ENCODE peak calls at places on chromosome 2, in seven cellular contexts. Z, Y, K, D, T, Q and R are unnamed samples. For H3K4me1, the result is how much of the 10 kb centered on the place peaks cover.

GRCh38 chr2:207670887-207671286 is 40.6 kb upstream of the CCNYL1 start:
- DNase-seq in K (no peak), Q (no peak), D (no peak), Z (no peak), Y (no peak), T (no peak), R (no peak)

GRCh38 chr2:160437273-160437672 is 56.3 kb downstream of the RBMS1 start:
- DNase-seq in Q (no peak), T (no peak), K (no peak), Z (no peak), D (no peak), Y (no peak), R (no peak)

GRCh38 chr2:171089489-171089888 is 71.2 kb downstream of the TLK1 start:
- DNase-seq in D (no peak), T (no peak), Q (no peak), K (no peak), Y (no peak), Z (no peak), R (no peak)

GRCh38 chr2:157733263-157733662 is 104.6 kb upstream of the ACVR1C start:
- DNase-seq in Q (no peak), Z (no peak), D (no peak), Y (no peak), T (no peak), K (no peak), R (no peak)

GRCh38 chr2:207467716-207468347 is 61.9 kb upstream of the CREB1 start:
- DNase-seq in D (no peak), K (no peak), Y (no peak), Z (no peak), T (no peak), Q (no peak), R (no peak)

GRCh38 chr2:141021109-141021508 is 1109.7 kb downstream of the LRP1B start:
- DNase-seq in D (no peak), K (no peak), T (no peak), Z (no peak), Q (no peak), Y (no peak), R (no peak)

GRCh38 chr2:120066708-120067547 is 54.1 kb downstream of the EPB41L5 start:
- DNase-seq in Z (no peak), K (no peak), Y (no peak), D (no peak), T (no peak), Q (no peak), R (no peak)

GRCh38 chr2:148552675-148553331 is 91.7 kb upstream of the EPC2 start:
- DNase-seq in Z (no peak), K (no peak), T (no peak), Y (no peak), D (no peak), Q (no peak), R (no peak)

GRCh38 chr2:67137699-67138098 is 259.4 kb upstream of the ETAA1 start:
- DNase-seq in Z (no peak), T (no peak), Y (no peak), K (no peak), D (no peak), Q (no peak), R (no peak)

GRCh38 chr2:47272031-47272864 is 117.1 kb upstream of the STPG4 start:
- DNase-seq in Z (peak), K (peak), D (peak), Q (peak), T (peak), Y (peak), R (peak)

GRCh38 chr2:150303281-150303680 is 184.2 kb downstream of the RND3 start:
- DNase-seq in Q (no peak), Z (no peak), K (no peak), T (no peak), Y (no peak), D (no peak), R (no peak)

GRCh38 chr2:135876066-135876711 is at the start of gene MCM6:
- DNase-seq in T (peak), K (peak), Q (peak), Z (peak), Y (peak), D (peak), R (peak)

GRCh38 chr2:176637134-176637496 is 367.9 kb downstream of the MTX2 start:
- DNase-seq in T (no peak), D (no peak), K (no peak), Q (no peak), Z (no peak), Y (no peak), R (no peak)

GRCh38 chr2:39379643-39380524 is 57.2 kb downstream of the MAP4K3 start:
- DNase-seq in K (no peak), T (no peak), Y (peak), D (peak), Q (no peak), Z (no peak), R (peak)

GRCh38 chr2:53202063-53202462 is 565.5 kb upstream of the CHAC2 start:
- DNase-seq in Y (peak), K (no peak), T (no peak), D (peak), Q (no peak), Z (no peak), R (no peak)

GRCh38 chr2:98039085-98039756 is 43.5 kb upstream of the TMEM131 start:
- DNase-seq in D (peak), Y (no peak), Z (peak), Q (no peak), T (no peak), K (no peak), R (no peak)

GRCh38 chr2:216974321-216975302 is 114.7 kb upstream of the TNP1 start:
- DNase-seq in D (peak), Y (no peak), Q (no peak), T (no peak), Z (no peak), K (peak), R (peak)

GRCh38 chr2:236085211-236085610 is 83.0 kb downstream of the GBX2 start:
- DNase-seq in T (no peak), Z (no peak), Q (no peak), K (no peak), Y (no peak), D (no peak), R (no peak)

GRCh38 chr2:27703638-27704341 is 40.1 kb downstream of the SLC4A1AP start:
- DNase-seq in K (peak), T (peak), Z (peak), Y (peak), D (peak), Q (peak), R (peak)

GRCh38 chr2:40511661-40512213 is 59.8 kb upstream of the SLC8A1 start:
- DNase-seq in Y (no peak), K (no peak), Q (no peak), D (no peak), T (no peak), Z (peak), R (peak)

GRCh38 chr2:152620218-152620617 is 97.0 kb downstream of the PRPF40A start:
- DNase-seq in K (no peak), Z (no peak), T (no peak), D (no peak), Q (no peak), Y (no peak), R (no peak)

GRCh38 chr2:1462984-1463383 is 49.7 kb downstream of the TPO start:
- DNase-seq in D (no peak), Y (no peak), T (no peak), Q (no peak), Z (no peak), K (no peak), R (no peak)

GRCh38 chr2:99863914-99864273 is 278.5 kb downstream of the AFF3 start:
- DNase-seq in Q (no peak), Y (no peak), Z (no peak), T (no peak), K (no peak), D (no peak), R (no peak)

GRCh38 chr2:17122887-17123501 is 395.2 kb downstream of the RAD51AP2 start:
- DNase-seq in D (no peak), T (no peak), K (no peak), Q (no peak), Z (no peak), Y (no peak), R (no peak)

GRCh38 chr2:182410120-182410519 is 16.7 kb downstream of the PDE1A start:
- DNase-seq in T (no peak), D (no peak), K (no peak), Y (no peak), Q (no peak), Z (no peak), R (no peak)

GRCh38 chr2:128444044-128444771 is 125.5 kb upstream of the HS6ST1 start:
- DNase-seq in K (peak), T (peak), Q (no peak), Y (no peak), Z (peak), D (no peak), R (no peak)

DNA sequence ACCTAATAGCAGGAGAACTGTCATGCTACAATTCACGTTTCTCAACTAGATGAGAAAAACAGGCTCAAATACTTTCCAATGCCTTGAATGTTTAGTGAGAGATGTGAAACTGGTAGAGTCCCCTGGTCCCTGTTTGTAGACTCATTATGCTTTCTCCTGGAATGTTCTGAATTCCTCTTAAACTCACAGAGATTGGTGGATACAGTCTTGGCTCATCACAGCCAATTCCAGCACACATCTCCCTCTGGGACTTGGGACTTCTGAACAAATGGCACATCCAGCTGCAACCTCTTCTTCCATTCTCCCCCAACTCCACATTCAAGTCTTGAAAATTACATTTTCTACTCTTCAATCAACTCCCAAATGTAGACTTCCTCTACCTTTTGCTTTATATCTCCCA is 58.4 kb upstream of the NT5C1B start:
- DNase-seq in T (no peak), Y (no peak), Q (no peak), D (no peak), Z (no peak), K (no peak), R (no peak)
- TF ChIP-seq CTCF in T (no peak), Y (no peak), Q (no peak), D (no peak), Z (no peak), K (no peak), R (no peak)

DNA sequence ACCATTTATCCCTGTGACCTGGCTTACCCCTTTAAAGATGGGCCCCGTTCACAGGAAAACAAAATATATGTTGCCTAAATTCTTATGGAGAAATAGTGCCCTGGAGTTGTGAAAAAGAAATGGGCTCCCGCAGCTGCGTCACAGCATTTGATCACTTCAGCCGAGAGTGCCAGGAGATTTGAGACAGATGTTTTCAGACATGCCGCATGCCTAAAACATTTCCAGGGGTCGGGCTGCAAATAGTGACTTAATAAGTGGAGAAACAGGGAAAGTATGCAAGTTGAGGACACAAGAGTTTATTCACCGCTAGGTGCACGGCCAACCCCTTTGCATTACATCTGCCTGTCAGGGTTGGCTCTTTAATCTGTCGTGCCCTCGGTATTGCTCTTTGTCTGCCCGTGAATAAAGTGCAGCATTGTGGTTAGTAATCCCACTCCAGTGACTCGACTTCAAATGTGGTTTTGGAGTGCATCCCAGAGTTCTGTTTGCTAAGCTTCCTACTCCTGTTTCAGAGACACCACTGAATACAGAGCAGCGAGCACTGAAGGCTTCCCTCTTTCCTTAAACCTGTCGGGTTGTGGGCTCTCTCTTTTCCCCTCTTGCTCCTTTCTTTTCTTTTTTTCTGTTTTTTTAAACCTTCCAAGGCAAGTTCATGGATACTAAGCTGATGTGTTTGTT is 187.5 kb downstream of the LTBP1 start:
- DNase-seq in Q (peak), K (peak), T (no peak), Z (peak), Y (peak), D (peak), R (peak)
- H3K4me1 ChIP-seq in Q (under half), K (under half), T (under half), Z (under half), Y (under half), D (under half), R (under half)

GRCh38 chr2:167484875-167485274 is 596.6 kb downstream of the XIRP2 start:
- DNase-seq in K (no peak), Y (no peak), Z (no peak), T (no peak), D (no peak), Q (no peak), R (no peak)

GRCh38 chr2:167480232-167480985 is 592.1 kb downstream of the XIRP2 start:
- DNase-seq in D (peak), Q (no peak), K (no peak), Z (no peak), T (no peak), Y (peak), R (no peak)

GRCh38 chr2:167478196-167478595 is 589.9 kb downstream of the XIRP2 start:
- DNase-seq in Z (no peak), K (no peak), Y (no peak), D (no peak), T (no peak), Q (no peak), R (no peak)

GRCh38 chr2:167480986-167481309 is 592.7 kb downstream of the XIRP2 start:
- DNase-seq in Z (no peak), K (no peak), T (no peak), D (no peak), Q (no peak), Y (no peak), R (no peak)
- H3K4me3 ChIP-seq in Z (no peak), K (no peak), T (no peak), D (no peak), Q (no peak), Y (no peak), R (no peak)

GRCh38 chr2:113285816-113286215 is 7.1 kb upstream of the PAX8 start:
- DNase-seq in T (no peak), Q (no peak), Y (no peak), Z (no peak), K (no peak), D (no peak), R (no peak)

GRCh38 chr2:113284481-113284880 is 5.8 kb upstream of the PAX8 start:
- DNase-seq in K (no peak), D (no peak), Q (no peak), Y (no peak), T (no peak), Z (no peak), R (no peak)

GRCh38 chr2:113283704-113284284 is 5.1 kb upstream of the PAX8 start:
- DNase-seq in T (peak), Z (peak), Y (peak), K (peak), Q (no peak), D (peak), R (peak)

GRCh38 chr2:113281920-113282746 is 3.4 kb upstream of the PAX8 start:
- DNase-seq in Z (no peak), D (peak), Q (no peak), T (no peak), K (no peak), Y (peak), R (no peak)

DNA sequence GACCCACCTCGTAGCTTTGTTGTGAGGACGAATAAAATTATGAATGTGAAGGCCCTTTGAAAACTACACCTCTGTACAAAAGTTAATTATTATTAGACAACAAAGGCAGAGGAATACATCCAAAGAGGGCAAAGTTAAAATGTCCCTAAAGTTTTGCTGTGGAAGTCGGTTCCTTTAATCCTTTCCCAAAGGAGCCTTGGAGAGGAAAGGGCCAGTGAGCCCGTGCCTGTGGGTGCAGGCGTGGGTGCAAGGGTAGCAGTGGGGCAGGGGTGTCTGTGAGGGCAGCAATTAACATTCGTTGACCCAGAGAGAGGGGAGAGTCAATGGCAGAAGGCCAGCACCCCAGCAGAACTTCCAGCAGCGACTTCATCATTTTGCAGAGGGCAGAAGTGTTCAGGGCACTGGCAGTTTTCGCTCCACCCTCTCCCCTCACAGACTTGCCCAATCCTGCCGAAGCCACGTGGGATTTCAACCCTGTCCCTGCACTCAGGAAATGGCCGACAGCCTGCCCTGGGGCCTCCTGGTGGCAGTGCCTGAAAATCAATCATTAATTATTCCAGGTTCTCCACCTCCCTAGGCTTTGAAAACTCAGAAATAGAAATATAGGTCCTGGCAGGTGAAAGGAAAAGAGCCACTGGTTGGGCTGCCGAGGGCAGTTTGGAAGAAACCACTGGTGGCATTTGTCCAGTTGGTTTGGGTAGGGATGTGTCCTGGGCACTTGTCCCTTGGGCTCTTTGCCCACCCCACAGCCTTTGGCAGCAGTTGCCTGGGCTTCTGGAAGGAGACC is 4.2 kb upstream of the PAX8 start:
- DNase-seq in D (peak), K (peak), Z (peak), Y (peak), T (peak), Q (peak), R (no peak)
- TF ChIP-seq CTCF in D (no peak), K (peak), Z (no peak), Y (peak), T (peak), Q (peak), R (peak)

GRCh38 chr2:218880749-218881594 is at the start of gene WNT10A:
- DNase-seq in D (no peak), T (no peak), K (no peak), Q (no peak), Z (no peak), Y (no peak), R (no peak)

GRCh38 chr2:218882866-218883366 is 2.3 kb downstream of the WNT10A start:
- DNase-seq in Q (no peak), D (no peak), Z (no peak), K (no peak), T (peak), Y (no peak), R (no peak)

GRCh38 chr2:218881744-218882462 is 1.3 kb downstream of the WNT10A start:
- DNase-seq in K (no peak), Y (no peak), Q (no peak), T (no peak), Z (no peak), D (no peak), R (no peak)

GRCh38 chr2:218883491-218884490 is 3.1 kb downstream of the WNT10A start:
- DNase-seq in Z (peak), D (no peak), Y (no peak), Q (no peak), T (peak), K (no peak), R (no peak)

DNA sequence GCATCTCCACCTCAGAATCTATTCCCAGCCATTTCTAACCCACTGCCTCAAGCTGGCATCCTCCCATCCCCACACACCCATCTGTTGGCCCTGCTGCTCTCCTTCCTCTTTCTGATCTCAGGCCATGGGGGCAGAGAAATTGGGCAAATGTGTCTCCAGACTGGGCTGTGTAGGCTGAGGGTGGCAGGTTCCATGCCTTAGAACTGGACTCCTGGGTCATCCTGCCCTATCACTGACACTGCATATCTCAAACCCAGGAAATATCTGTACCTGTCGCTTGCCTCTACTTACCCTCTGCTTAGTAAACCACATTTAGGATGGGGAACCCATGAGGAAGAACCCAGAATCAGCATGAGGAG is 1.8 kb downstream of the WNT10A start:
- DNase-seq in Z (no peak), Q (no peak), Y (no peak), D (no peak), T (no peak), K (no peak), R (no peak)
- H3K4me1 ChIP-seq in Z (under half), Q (half or more), Y (under half), D (under half), T (under half), K (under half), R (under half)

GRCh38 chr2:127059559-127059958 is 47.4 kb downstream of the BIN1 start:
- DNase-seq in T (no peak), Y (no peak), Z (no peak), D (no peak), K (no peak), Q (no peak), R (no peak)

GRCh38 chr2:127063701-127064590 is 43.0 kb downstream of the BIN1 start:
- DNase-seq in Y (no peak), Q (no peak), D (no peak), Z (no peak), K (no peak), T (no peak), R (no peak)

GRCh38 chr2:127058656-127059252 is 48.2 kb downstream of the BIN1 start:
- DNase-seq in Y (no peak), K (no peak), D (no peak), Q (no peak), T (no peak), Z (no peak), R (no peak)

GRCh38 chr2:127060264-127060945 is 46.5 kb downstream of the BIN1 start:
- DNase-seq in T (no peak), Z (no peak), Q (no peak), K (no peak), D (no peak), Y (no peak), R (no peak)

GRCh38 chr2:127061377-127062273 is 45.3 kb downstream of the BIN1 start:
- DNase-seq in Q (no peak), Z (no peak), K (no peak), D (no peak), Y (peak), T (no peak), R (no peak)
- H3K4me3 ChIP-seq in Q (no peak), Z (no peak), K (no peak), D (no peak), Y (no peak), T (no peak), R (no peak)